ENCODE peak calls at places on chromosome 19, in six cellular contexts. B, U, Z, O, J and R are unnamed samples.

GRCh38 chr19:49691243-49692101 is 556 bp downstream of the CPT1C start:
- DNase-seq in B (peak; percentile 70), U (peak; percentile 45), Z (peak; percentile 36), O (no peak), J (peak; percentile 68), R (peak; percentile 47)

GRCh38 chr19:10289167-10289835 is 451 bp upstream of the ICAM5 start:
- DNase-seq in B (peak; percentile 54), U (peak; percentile 80), Z (no peak), O (peak; percentile 13), J (peak; percentile 36), R (no peak)

GRCh38 chr19:52336117-52336811 is at the start of gene ZNF610:
- DNase-seq in B (peak; percentile 88), U (peak; percentile 85), Z (peak; percentile 44), O (peak; percentile 78), J (peak; percentile 88), R (peak; percentile 78)

GRCh38 chr19:43605875-43606568 is 5.9 kb upstream of the SRRM5 start:
- DNase-seq in B (no peak), U (no peak), Z (no peak), O (no peak), J (no peak), R (no peak)

GRCh38 chr19:39341122-39341719 is 1.0 kb upstream of the SAMD4B start:
- DNase-seq in B (no peak), U (peak; percentile 45), Z (no peak), O (peak; percentile 46), J (no peak), R (no peak)

GRCh38 chr19:41945135-41945766 is 13.9 kb downstream of the RABAC1 start:
- DNase-seq in B (no peak), U (no peak), Z (no peak), O (no peak), J (no peak), R (no peak)

GRCh38 chr19:55619264-55619663 is 5.1 kb downstream of the ZNF784 start:
- DNase-seq in B (peak; percentile 61), U (no peak), Z (no peak), O (no peak), J (no peak), R (no peak)

GRCh38 chr19:42242071-42242511 is 311 bp downstream of the GSK3A start:
- DNase-seq in B (no peak), U (no peak), Z (no peak), O (no peak), J (no peak), R (no peak)

GRCh38 chr19:40147693-40148347 is 43.4 kb upstream of the MAP3K10 start:
- DNase-seq in B (peak; percentile 77), U (peak; percentile 83), Z (peak; percentile 8), O (peak; percentile 39), J (peak; percentile 79), R (peak; percentile 51)

GRCh38 chr19:17974551-17974950 is 7.6 kb downstream of the KCNN1 start:
- DNase-seq in B (no peak), U (no peak), Z (no peak), O (no peak), J (no peak), R (no peak)

GRCh38 chr19:852136-853013 is at the start of gene ELANE:
- DNase-seq in B (no peak), U (no peak), Z (no peak), O (no peak), J (no peak), R (no peak)

GRCh38 chr19:3114811-3115210 is 20.6 kb downstream of the GNA11 start:
- DNase-seq in B (no peak), U (no peak), Z (no peak), O (no peak), J (no peak), R (no peak)

GRCh38 chr19:38869836-38870607 is 8.1 kb downstream of the RINL start:
- DNase-seq in B (peak; percentile 45), U (peak; percentile 77), Z (no peak), O (peak; percentile 70), J (peak; percentile 50), R (peak; percentile 35)

GRCh38 chr19:38401148-38401547 is 1.7 kb upstream of the FAM98C start:
- DNase-seq in B (peak; percentile 50), U (peak; percentile 56), Z (no peak), O (no peak), J (peak; percentile 49), R (no peak)

GRCh38 chr19:16591803-16592556 is 19.8 kb upstream of the SLC35E1 start:
- DNase-seq in B (peak; percentile 25), U (peak; percentile 41), Z (no peak), O (no peak), J (no peak), R (no peak)

GRCh38 chr19:4993683-4994082 is 24.8 kb downstream of the KDM4B start:
- DNase-seq in B (no peak), U (no peak), Z (no peak), O (no peak), J (no peak), R (no peak)

GRCh38 chr19:4955274-4955673 is 13.6 kb upstream of the KDM4B start:
- DNase-seq in B (no peak), U (no peak), Z (no peak), O (no peak), J (no peak), R (no peak)

GRCh38 chr19:29966594-29967249 is 24.7 kb downstream of the URI1 start:
- DNase-seq in B (peak; percentile 34), U (peak; percentile 19), Z (no peak), O (peak; percentile 30), J (peak; percentile 42), R (peak; percentile 17)

GRCh38 chr19:2717638-2718541 is 3.3 kb downstream of the DIRAS1 start:
- DNase-seq in B (no peak), U (no peak), Z (no peak), O (no peak), J (no peak), R (no peak)